ENCODE peak calls at places on chromosomes 6 and 20, in six cellular contexts. F is lower lobe of right lung; A is AG10803; B is CD8-positive, alpha-beta T cell; P is fibroblast of pulmonary artery; L is kidney. U is an unnamed sample.

GRCh38 chr6:169188051-169188863 is 65.4 kb downstream of the THBS2 start:
- DNase-seq in F (no peak), A (peak; percentile 87), B (peak; percentile 23), P (peak; percentile 91), L (peak; percentile 50), U (no peak)

GRCh38 chr6:165439928-165440554 is 130.6 kb upstream of the C6orf118 start:
- DNase-seq in F (no peak), A (peak; percentile 54), B (no peak), P (peak; percentile 90), L (no peak), U (no peak)

GRCh38 chr6:135402311-135402710 is 95.2 kb downstream of the AHI1 start:
- DNase-seq in F (no peak), A (no peak), B (no peak), P (no peak), L (no peak), U (no peak)

GRCh38 chr6:118565317-118565960 is 17.3 kb downstream of the PLN start:
- DNase-seq in F (no peak), A (no peak), B (no peak), P (no peak), L (no peak), U (no peak)

GRCh38 chr6:86147311-86147710 is 504.6 kb upstream of the SYNCRIP start:
- DNase-seq in F (no peak), A (no peak), B (no peak), P (no peak), L (no peak), U (no peak)

GRCh38 chr20:1993986-1994385 is at the start of gene PDYN:
- DNase-seq in F (no peak), A (no peak), B (no peak), P (no peak), L (no peak), U (no peak)

GRCh38 chr6:166499350-166500163 is 86.9 kb downstream of the RAMACL start:
- DNase-seq in F (no peak), A (no peak), B (no peak), P (no peak), L (no peak), U (no peak)

GRCh38 chr6:37539706-37540352 is 40.1 kb upstream of the CCDC167 start:
- DNase-seq in F (no peak), A (no peak), B (no peak), P (no peak), L (no peak), U (no peak)

GRCh38 chr6:143575840-143576498 is 64.4 kb upstream of the FUCA2 start:
- DNase-seq in F (no peak), A (peak; percentile 63), B (no peak), P (no peak), L (no peak), U (no peak)

GRCh38 chr6:42010185-42010872 is 40.0 kb upstream of the TAF8 start:
- DNase-seq in F (no peak), A (no peak), B (no peak), P (peak; percentile 33), L (no peak), U (no peak)

GRCh38 chr20:50339196-50339901 is 148.7 kb downstream of the CEBPB start:
- DNase-seq in F (no peak), A (peak; percentile 83), B (no peak), P (peak; percentile 51), L (no peak), U (no peak)

GRCh38 chr20:40961686-40962640 is 66.7 kb upstream of the TOP1 start:
- DNase-seq in F (no peak), A (peak; percentile 65), B (no peak), P (peak; percentile 11), L (no peak), U (no peak)

GRCh38 chr20:58293453-58293852 is 16.1 kb upstream of the RAB22A start:
- DNase-seq in F (no peak), A (no peak), B (no peak), P (no peak), L (no peak), U (no peak)

GRCh38 chr6:109139109-109139508 is 43.8 kb downstream of the CEP57L1 start:
- DNase-seq in F (no peak), A (peak; percentile 41), B (no peak), P (peak; percentile 78), L (no peak), U (no peak)

GRCh38 chr6:150016324-150017185 is 8.8 kb downstream of the RAET1L start:
- DNase-seq in F (no peak), A (peak; percentile 67), B (peak; percentile 55), P (peak; percentile 77), L (no peak), U (peak; percentile 74)

GRCh38 chr6:30836431-30836866 is 47.9 kb upstream of the DDR1 start:
- DNase-seq in F (no peak), A (peak; percentile 88), B (no peak), P (peak; percentile 84), L (no peak), U (peak; percentile 53)

GRCh38 chr6:42846505-42846904 is 32.9 kb upstream of the RPL7L1 start:
- DNase-seq in F (no peak), A (no peak), B (no peak), P (no peak), L (no peak), U (no peak)

GRCh38 chr6:80608881-80609280 is 502.4 kb downstream of the BCKDHB start:
- DNase-seq in F (no peak), A (peak; percentile 60), B (no peak), P (peak; percentile 41), L (no peak), U (no peak)

GRCh38 chr6:42043787-42044475 is 6.4 kb upstream of the TAF8 start:
- DNase-seq in F (peak; percentile 85), A (peak; percentile 70), B (peak; percentile 90), P (peak; percentile 89), L (peak; percentile 94), U (peak; percentile 81)

GRCh38 chr6:37265031-37265430 is 7.1 kb upstream of the TMEM217 start:
- DNase-seq in F (no peak), A (no peak), B (no peak), P (no peak), L (no peak), U (no peak)

GRCh38 chr6:126170875-126171489 is 168.9 kb upstream of the CENPW start:
- DNase-seq in F (no peak), A (peak; percentile 29), B (no peak), P (peak; percentile 55), L (no peak), U (no peak)
- H3K4me3 ChIP-seq in F (no peak overlapping the region), A (no peak overlapping the region), B (no peak overlapping the region), P (no peak overlapping the region), L (no peak overlapping the region), U (no peak overlapping the region)

DNA sequence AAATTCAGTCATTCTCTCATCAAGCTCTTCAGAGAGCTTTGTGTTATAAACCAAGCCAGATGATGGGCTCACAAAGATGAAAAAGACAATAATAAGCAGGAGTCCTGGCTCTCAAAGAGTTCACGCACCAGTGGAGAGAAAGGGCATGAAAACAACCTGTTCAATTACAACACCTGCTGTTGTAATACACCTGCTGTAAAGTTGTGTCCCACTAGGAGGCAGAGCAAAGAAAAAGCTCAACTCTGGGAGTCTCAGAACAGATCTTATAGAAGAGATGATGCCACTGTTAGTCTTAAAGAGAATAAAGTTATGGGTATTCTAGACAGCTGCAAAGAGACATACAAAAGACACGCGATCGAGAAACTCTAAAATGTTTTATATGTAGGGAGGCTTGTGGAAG is 100.6 kb downstream of the DCDC2 start:
- DNase-seq in F (no peak), A (no peak), B (no peak), P (no peak), L (no peak), U (no peak)
- TF ChIP-seq CTCF in F (no peak), A (no peak), B (no peak), P (no peak), L (peak; percentile 3), U (no peak)

GRCh38 chr6:137707590-137708360 is 159.3 kb upstream of the TNFAIP3 start:
- DNase-seq in F (peak; percentile 60), A (peak; percentile 86), B (peak; percentile 94), P (peak; percentile 91), L (no peak), U (peak; percentile 61)

GRCh38 chr6:137707038-137707589 is 159.9 kb upstream of the TNFAIP3 start:
- DNase-seq in F (no peak), A (no peak), B (no peak), P (no peak), L (no peak), U (no peak)

GRCh38 chr6:137706065-137706422 is 161.0 kb upstream of the TNFAIP3 start:
- DNase-seq in F (no peak), A (no peak), B (no peak), P (no peak), L (no peak), U (no peak)

GRCh38 chr6:137709424-137710281 is 157.4 kb upstream of the TNFAIP3 start:
- DNase-seq in F (no peak), A (no peak), B (no peak), P (peak; percentile 63), L (no peak), U (no peak)

GRCh38 chr6:137708481-137708880 is 158.6 kb upstream of the TNFAIP3 start:
- DNase-seq in F (no peak), A (no peak), B (no peak), P (no peak), L (no peak), U (no peak)
- H3K4me3 ChIP-seq in F (peak overlapping the region; percentile 26), A (no peak overlapping the region), B (no peak overlapping the region), P (no peak overlapping the region), L (no peak overlapping the region), U (no peak overlapping the region)

GRCh38 chr6:45420083-45420908 is 42.6 kb upstream of the SUPT3H start:
- DNase-seq in F (peak; percentile 47), A (peak; percentile 60), B (peak; percentile 72), P (peak; percentile 63), L (peak; percentile 72), U (peak; percentile 7)
- TF ChIP-seq CTCF in F (no peak), A (no peak), B (no peak), P (no peak), L (no peak), U (no peak)

DNA sequence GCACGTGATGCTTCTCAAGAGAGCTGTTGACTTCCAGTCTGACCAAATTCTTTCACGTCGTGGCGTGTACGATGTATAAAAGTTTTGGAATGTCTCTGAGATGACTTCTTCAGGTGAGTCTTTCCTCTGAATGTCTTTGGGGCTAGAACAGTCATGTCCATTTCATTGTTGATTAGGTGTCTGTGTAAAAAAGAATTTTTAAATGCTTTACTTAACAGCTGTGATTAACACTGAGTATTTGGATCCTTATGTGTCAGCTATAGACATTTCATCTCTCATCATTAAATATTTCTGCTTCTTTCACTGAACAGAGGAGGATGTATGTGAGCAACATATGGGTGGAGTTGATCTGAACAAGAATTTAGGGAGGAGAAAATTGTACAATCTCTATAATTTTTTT is 29.3 kb upstream of the KIF13A start:
- DNase-seq in F (no peak), A (no peak), B (no peak), P (no peak), L (no peak), U (no peak)
- H3K4me3 ChIP-seq in F (no peak overlapping the region), A (no peak overlapping the region), B (no peak overlapping the region), P (no peak overlapping the region), L (no peak overlapping the region), U (no peak overlapping the region)

GRCh38 chr6:90175627-90176538 is 120.8 kb downstream of the BACH2 start:
- DNase-seq in F (no peak), A (no peak), B (peak; percentile 53), P (no peak), L (no peak), U (peak; percentile 75)

GRCh38 chr6:90178294-90178678 is 118.4 kb downstream of the BACH2 start:
- DNase-seq in F (no peak), A (no peak), B (no peak), P (no peak), L (no peak), U (no peak)

GRCh38 chr6:90180526-90180925 is 116.1 kb downstream of the BACH2 start:
- DNase-seq in F (no peak), A (no peak), B (no peak), P (no peak), L (no peak), U (no peak)

GRCh38 chr6:90177544-90178293 is 118.9 kb downstream of the BACH2 start:
- DNase-seq in F (no peak), A (no peak), B (no peak), P (no peak), L (no peak), U (no peak)

GRCh38 chr6:90179190-90180169 is 117.2 kb downstream of the BACH2 start:
- DNase-seq in F (no peak), A (no peak), B (peak; percentile 29), P (peak; percentile 28), L (no peak), U (no peak)
- TF ChIP-seq CTCF in F (peak; percentile 45), A (peak; percentile 49), B (peak; percentile 73), P (peak; percentile 46), L (peak; percentile 9), U (peak; percentile 21)

U was measured in prostate gland.